ENCODE peak calls at places on chromosomes 1 and 21, in four cellular contexts. V, P, U and H are unnamed samples.
A peak's percentile ranks its signal among the peaks of the same experiment; 100 is the strongest.

GRCh38 chr21:32951041-32951440 is 74.7 kb upstream of the OLIG2 start:
- DNase-seq in V (no peak), P (no peak), U (no peak), H (no peak)

GRCh38 chr1:230794431-230794830 is 47.2 kb downstream of the CAPN9 start:
- DNase-seq in V (no peak), P (no peak), U (no peak), H (no peak)

GRCh38 chr1:23528245-23528978 is 2.6 kb downstream of the E2F2 start:
- DNase-seq in V (peak; percentile 53), P (peak; percentile 61), U (peak; percentile 84), H (no peak)

GRCh38 chr1:10341062-10341600 is 57.7 kb upstream of the PGD start:
- DNase-seq in V (no peak), P (no peak), U (no peak), H (no peak)

GRCh38 chr21:44505673-44506278 is 34.2 kb downstream of the KRTAP10-1 start:
- DNase-seq in V (no peak), P (no peak), U (no peak), H (no peak)

GRCh38 chr1:208475449-208475848 is 231.3 kb upstream of the PLXNA2 start:
- DNase-seq in V (no peak), P (peak; percentile 26), U (no peak), H (no peak)

GRCh38 chr21:26715878-26716506 is 129.2 kb downstream of the ADAMTS1 start:
- DNase-seq in V (no peak), P (peak; percentile 75), U (no peak), H (no peak)

GRCh38 chr1:151512326-151512725 is 1.1 kb downstream of the CGN start:
- DNase-seq in V (no peak), P (no peak), U (no peak), H (no peak)

GRCh38 chr1:38814984-38815464 is 44.5 kb downstream of the RRAGC start:
- DNase-seq in V (no peak), P (no peak), U (no peak), H (no peak)

GRCh38 chr21:31258073-31258472 is 86.0 kb downstream of the TIAM1 start:
- DNase-seq in V (no peak), P (no peak), U (no peak), H (no peak)

GRCh38 chr21:38440746-38441145 is 57.5 kb downstream of the ERG start:
- DNase-seq in V (no peak), P (peak; percentile 82), U (no peak), H (no peak)

GRCh38 chr1:18951818-18952391 is 4.6 kb downstream of the IFFO2 start:
- DNase-seq in V (peak; percentile 66), P (no peak), U (no peak), H (no peak)

GRCh38 chr1:54403808-54404261 is 2.4 kb downstream of the SSBP3 start:
- DNase-seq in V (no peak), P (peak; percentile 65), U (no peak), H (no peak)

GRCh38 chr1:16420719-16421118 is 16.5 kb downstream of the SPATA21 start:
- DNase-seq in V (no peak), P (no peak), U (no peak), H (no peak)

GRCh38 chr1:6785721-6786505 is 659 bp downstream of the CAMTA1 start:
- DNase-seq in V (no peak), P (peak; percentile 30), U (peak; percentile 70), H (no peak)

GRCh38 chr1:61204528-61204927 is 122.2 kb downstream of the NFIA start:
- DNase-seq in V (no peak), P (no peak), U (no peak), H (no peak)

GRCh38 chr1:241838831-241839365 is 9.1 kb upstream of the EXO1 start:
- DNase-seq in V (no peak), P (peak; percentile 20), U (no peak), H (no peak)

GRCh38 chr1:15523104-15523921 is 702 bp downstream of the CASP9 start:
- DNase-seq in V (no peak), P (peak; percentile 63), U (no peak), H (no peak)

GRCh38 chr1:53535846-53536245 is 76.6 kb downstream of the DMRTB1 start:
- DNase-seq in V (no peak), P (no peak), U (no peak), H (no peak)

GRCh38 chr1:198380275-198380674 is 160.2 kb downstream of the ATP6V1G3 start:
- DNase-seq in V (no peak), P (no peak), U (no peak), H (no peak)

GRCh38 chr1:160607051-160608032 is 28.0 kb upstream of the CD84 start:
- DNase-seq in V (no peak), P (peak; percentile 93), U (no peak), H (peak; percentile 69)

GRCh38 chr21:45157932-45158331 is 83.6 kb downstream of the ADARB1 start:
- DNase-seq in V (no peak), P (no peak), U (no peak), H (no peak)

GRCh38 chr1:206570529-206570928 is 41.7 kb downstream of the EIF2D start:
- DNase-seq in V (no peak), P (no peak), U (no peak), H (no peak)

GRCh38 chr1:14724234-14724633 is 125.7 kb downstream of the KAZN start:
- DNase-seq in V (no peak), P (peak; percentile 8), U (no peak), H (no peak)

GRCh38 chr1:226736001-226736907 is 2.8 kb downstream of the ITPKB start:
- DNase-seq in V (no peak), P (no peak), U (peak; percentile 66), H (no peak)

GRCh38 chr1:67686272-67687197 is 1.5 kb downstream of the GADD45A start:
- DNase-seq in V (peak; percentile 8), P (peak; percentile 97), U (peak; percentile 91), H (peak; percentile 83)

GRCh38 chr1:237033804-237034203 is 8.2 kb upstream of the RYR2 start:
- DNase-seq in V (no peak), P (no peak), U (no peak), H (no peak)

GRCh38 chr1:193408782-193409293 is 222.4 kb upstream of the B3GALT2 start:
- DNase-seq in V (no peak), P (peak; percentile 98), U (peak; percentile 67), H (no peak)

GRCh38 chr1:98232678-98233077 is 311.8 kb upstream of the DPYD start:
- DNase-seq in V (no peak), P (no peak), U (no peak), H (no peak)

GRCh38 chr21:45393021-45393420 is 11.9 kb upstream of the COL18A1 start:
- DNase-seq in V (no peak), P (no peak), U (no peak), H (no peak)

GRCh38 chr1:225470691-225471452 is 43.0 kb upstream of the LBR start:
- DNase-seq in V (no peak), P (no peak), U (peak; percentile 55), H (no peak)

GRCh38 chr1:181327796-181328195 is 155.5 kb upstream of the CACNA1E start:
- DNase-seq in V (no peak), P (no peak), U (no peak), H (no peak)

GRCh38 chr1:224517171-224517570 is 82.6 kb upstream of the WDR26 start:
- DNase-seq in V (no peak), P (no peak), U (no peak), H (no peak)